ENCODE peak calls at places on chromosomes 2 and 18, in ten cellular contexts. T is pancreas, R is colonic mucosa, L is AG04450, U is heart right ventricle, B is BE2C, Q is cardiac fibroblast, N is neural progenitor cell, X is GM23338, K is AG09309. O is an unnamed sample.

GRCh38 chr2:158174956-158175355 is 73.3 kb downstream of the UPP2 start:
- DNase-seq in B (no peak), U (no peak), K (no peak), Q (no peak), L (no peak), X (no peak), R (no peak), N (no peak), T (no peak), O (no peak)

GRCh38 chr2:1749750-1750149 is 5.4 kb upstream of the PXDN start:
- DNase-seq in Q (no peak), B (no peak), L (no peak), R (peak; percentile 7), N (no peak), K (no peak), T (no peak), X (no peak), U (no peak), O (no peak)

GRCh38 chr2:26161926-26162325 is 11.0 kb upstream of the GAREM2 start:
- DNase-seq in X (no peak), U (no peak), T (no peak), R (no peak), N (no peak), Q (no peak), K (no peak), L (no peak), B (no peak), O (no peak)

GRCh38 chr2:197278804-197279763 is 31.5 kb downstream of the ANKRD44 start:
- DNase-seq in R (no peak), N (no peak), T (no peak), L (no peak), Q (no peak), U (no peak), X (no peak), K (no peak), B (no peak), O (no peak)

GRCh38 chr2:96403481-96403880 is 67.9 kb downstream of the NCAPH start:
- DNase-seq in Q (no peak), K (no peak), U (no peak), X (no peak), T (no peak), N (no peak), B (no peak), R (no peak), L (no peak), O (peak; percentile 28)

GRCh38 chr2:85717308-85718005 is 23.3 kb downstream of the GNLY start:
- DNase-seq in X (no peak), U (no peak), Q (peak; percentile 69), R (no peak), T (no peak), L (no peak), K (peak; percentile 65), B (peak; percentile 23), N (peak; percentile 73), O (no peak)

GRCh38 chr2:225996477-225996858 is 597.0 kb downstream of the NYAP2 start:
- DNase-seq in R (no peak), U (no peak), X (no peak), Q (no peak), T (no peak), B (no peak), L (no peak), K (no peak), N (no peak), O (no peak)

GRCh38 chr2:64143154-64144056 is 815 bp downstream of the PELI1 start:
- DNase-seq in R (no peak), U (peak; percentile 52), X (peak; percentile 75), T (peak; percentile 33), K (no peak), B (peak; percentile 25), N (peak; percentile 89), L (no peak), Q (peak; percentile 50), O (peak; percentile 45)

GRCh38 chr18:54150226-54150625 is 74.2 kb downstream of the MBD2 start:
- DNase-seq in X (peak; percentile 35), T (no peak), L (no peak), U (no peak), K (no peak), B (no peak), N (no peak), R (no peak), Q (no peak), O (peak; percentile 83)

GRCh38 chr18:79404567-79404910 is 8.8 kb downstream of the NFATC1 start:
- DNase-seq in N (no peak), Q (no peak), T (no peak), U (no peak), X (no peak), R (no peak), B (no peak), L (no peak), K (no peak), O (no peak)

GRCh38 chr18:79403723-79404566 is 8.2 kb downstream of the NFATC1 start:
- DNase-seq in K (no peak), L (no peak), Q (no peak), T (no peak), N (no peak), U (no peak), R (no peak), X (no peak), B (no peak), O (peak; percentile 49)

GRCh38 chr18:79405781-79406575 is 10.2 kb downstream of the NFATC1 start:
- DNase-seq in L (no peak), Q (no peak), B (no peak), R (peak; percentile 64), K (no peak), X (no peak), T (peak; percentile 60), N (no peak), U (peak; percentile 59), O (no peak)

GRCh38 chr18:79406708-79407107 is 11.0 kb downstream of the NFATC1 start:
- DNase-seq in K (no peak), N (no peak), Q (no peak), B (no peak), U (no peak), X (no peak), T (no peak), R (no peak), L (no peak), O (no peak)

DNA sequence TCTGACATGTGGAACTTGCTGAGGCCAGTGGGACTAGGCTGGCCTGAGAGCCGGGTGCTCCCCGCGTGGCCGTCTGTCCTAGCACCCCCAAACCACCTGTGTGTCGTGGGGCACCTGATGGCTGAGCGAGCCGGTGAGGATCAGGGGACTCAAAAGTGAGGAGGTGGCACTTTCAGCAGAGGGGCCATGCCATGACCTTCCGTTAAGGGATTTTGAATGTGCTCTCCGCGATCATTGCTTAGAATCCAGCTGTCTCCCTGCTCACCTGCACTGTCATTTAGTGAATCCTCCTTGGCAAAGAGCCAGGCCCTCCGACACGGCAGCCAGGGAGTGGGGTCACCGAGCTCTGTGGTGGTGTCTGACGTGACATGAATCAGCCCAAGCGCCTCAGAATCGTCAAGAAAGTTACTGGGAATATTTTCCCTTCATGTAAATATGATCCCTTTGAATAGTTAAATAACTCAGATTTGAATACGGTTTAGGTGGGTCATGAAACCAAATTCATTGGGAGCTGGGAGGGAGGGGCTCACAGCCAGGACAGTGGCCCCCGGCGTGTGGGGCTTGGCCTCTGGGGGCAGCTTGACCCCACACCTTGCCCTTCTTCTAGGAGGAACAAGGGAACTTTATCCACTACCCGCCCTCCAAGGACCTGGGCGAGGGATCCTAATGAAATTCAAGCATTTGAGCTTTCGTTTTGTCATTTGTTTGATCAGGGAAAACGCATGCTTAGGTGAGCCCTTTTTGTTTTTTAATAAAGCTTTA is 9.5 kb downstream of the NFATC1 start:
- DNase-seq in X (no peak), U (no peak), R (no peak), N (no peak), K (no peak), L (no peak), Q (no peak), T (no peak), B (no peak), O (no peak)
- H3K4me3 ChIP-seq in X (no peak overlapping the region), U (no peak overlapping the region), R (peak overlapping the region; percentile 6), N (no peak overlapping the region), K (no peak overlapping the region), L (no peak overlapping the region), Q (no peak overlapping the region), T (no peak overlapping the region), B (no peak overlapping the region), O (no peak overlapping the region)

DNA sequence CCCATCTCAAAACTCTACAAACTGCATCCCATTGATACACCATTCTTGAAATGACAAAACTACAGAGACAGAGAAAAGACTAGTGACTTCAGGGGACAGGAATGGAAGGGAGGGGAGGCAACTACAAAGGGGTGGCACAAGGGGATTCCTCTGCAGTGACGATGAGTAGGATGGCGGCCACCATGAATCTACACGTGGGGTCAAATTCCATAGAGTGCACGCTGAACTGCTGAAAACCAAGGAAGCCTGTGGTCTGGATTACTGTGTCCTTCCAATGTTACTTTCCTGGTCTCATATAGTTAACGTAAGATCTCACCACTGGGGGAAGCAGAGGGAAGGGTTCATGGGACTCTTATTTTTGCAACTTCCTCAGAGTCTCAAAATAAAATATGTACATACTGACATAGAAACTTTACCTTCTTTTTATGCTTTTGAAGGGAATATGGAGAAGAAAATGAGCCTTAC is 23.6 kb downstream of the COX7A2L start:
- DNase-seq in R (no peak), K (no peak), Q (no peak), N (no peak), L (no peak), U (no peak), B (no peak), T (no peak), X (peak; percentile 51), O (no peak)
- TF ChIP-seq CTCF in R (no peak), K (no peak), Q (peak; percentile 15), N (peak; percentile 26), L (peak; percentile 21), U (no peak), B (peak; percentile 36), T (no peak), X (peak; percentile 39), O (no peak)

GRCh38 chr2:178208817-178209216 is 14.5 kb downstream of the OSBPL6 start:
- DNase-seq in T (no peak), K (no peak), Q (peak; percentile 28), N (no peak), X (peak; percentile 22), R (no peak), B (no peak), L (no peak), U (no peak), O (peak; percentile 16)
- H3K4me3 ChIP-seq in T (no peak overlapping the region), K (no peak overlapping the region), Q (no peak overlapping the region), N (no peak overlapping the region), X (no peak overlapping the region), R (no peak overlapping the region), B (no peak overlapping the region), L (no peak overlapping the region), U (no peak overlapping the region), O (no peak overlapping the region)

DNA sequence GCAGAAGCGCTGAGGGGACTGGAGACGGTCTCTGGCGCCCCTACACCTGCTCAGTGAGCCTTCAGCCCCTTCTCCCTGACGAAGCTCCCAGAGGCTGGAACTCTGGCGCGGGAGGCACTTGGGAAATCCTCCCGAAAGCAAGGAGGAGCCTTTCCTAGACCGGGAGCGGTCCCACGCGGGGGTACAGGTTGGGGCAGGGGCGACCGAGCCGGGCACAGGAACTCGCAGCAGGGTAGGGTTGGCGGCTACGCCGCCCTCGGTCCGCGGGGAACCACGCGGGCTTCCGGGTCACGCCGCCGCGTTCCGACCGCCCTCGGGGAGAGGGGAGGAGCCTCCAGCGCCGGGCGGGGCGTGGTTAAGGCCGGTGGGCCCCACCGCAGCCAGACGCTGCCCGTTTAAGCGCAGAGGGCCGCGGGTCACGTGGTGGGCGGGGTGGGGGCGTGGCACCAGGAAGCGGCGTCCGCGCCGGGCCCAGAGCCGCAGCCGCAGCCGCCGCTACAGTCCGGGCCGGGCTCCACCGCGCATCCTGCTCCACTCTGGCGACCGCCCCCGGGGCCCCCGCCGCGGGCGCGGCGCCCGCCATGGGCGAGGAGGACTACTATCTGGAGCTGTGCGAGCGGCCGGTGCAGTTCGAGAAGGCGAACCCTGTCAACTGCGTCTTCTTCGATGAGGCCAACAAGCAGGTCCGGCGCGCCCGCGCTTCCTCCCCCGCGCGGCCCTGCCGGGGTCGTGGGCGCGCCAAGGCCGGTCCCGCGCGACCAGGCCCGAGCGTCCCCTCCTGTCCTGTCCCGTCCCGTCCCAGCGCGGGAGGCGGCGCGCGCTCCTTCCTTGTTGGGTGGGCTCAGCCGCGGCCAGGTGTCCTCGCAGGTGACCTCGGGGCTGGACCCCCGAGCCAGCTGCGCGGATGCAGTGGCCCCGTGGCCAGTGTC is at the start of gene RMC1:
- DNase-seq in K (peak; percentile 56), N (peak; percentile 97), B (peak; percentile 93), Q (peak; percentile 95), U (peak; percentile 99), L (peak; percentile 78), T (peak; percentile 95), X (peak; percentile 95), R (peak; percentile 96), O (peak; percentile 96)
- TF ChIP-seq CTCF in K (no peak), N (peak; percentile 41), B (no peak), Q (no peak), U (peak; percentile 10), L (no peak), T (no peak), X (peak; percentile 17), R (no peak), O (peak; percentile 17)